ENCODE peak calls at places on chromosome 19, in eight cellular contexts. C, M, Y, H, J, R, X and B are unnamed samples.

GRCh38 chr19:48123907-48124675 is 13.5 kb upstream of the PLA2G4C start:
- DNase-seq in R (peak; percentile 66), J (peak; percentile 94), C (no peak), Y (peak; percentile 97), H (no peak), X (no peak), M (no peak), B (no peak)

GRCh38 chr19:48962029-48962848 is 2.9 kb upstream of the FTL start:
- DNase-seq in C (no peak), J (peak; percentile 72), X (no peak), R (no peak), H (no peak), M (no peak), Y (peak; percentile 47), B (peak; percentile 52)

GRCh38 chr19:19626516-19627441 is 1.2 kb downstream of the LPAR2 start:
- DNase-seq in Y (no peak), J (no peak), M (no peak), H (no peak), X (no peak), C (no peak), R (no peak), B (no peak)

GRCh38 chr19:35757231-35757748 is 461 bp upstream of the HSPB6 start:
- DNase-seq in H (peak; percentile 98), M (peak; percentile 60), C (peak; percentile 63), R (peak; percentile 76), X (peak; percentile 97), Y (peak; percentile 88), J (peak; percentile 72), B (peak; percentile 91)

GRCh38 chr19:3084943-3085342 is 9.2 kb upstream of the GNA11 start:
- DNase-seq in C (no peak), X (no peak), R (no peak), J (no peak), Y (no peak), H (no peak), M (no peak), B (no peak)

GRCh38 chr19:57583521-57584416 is at the start of gene ZIK1:
- DNase-seq in M (peak; percentile 97), J (peak; percentile 54), Y (peak; percentile 95), R (peak; percentile 63), C (peak; percentile 85), X (peak; percentile 94), H (peak; percentile 88), B (peak; percentile 93)

GRCh38 chr19:29666634-29667389 is 1.6 kb downstream of the PLEKHF1 start:
- DNase-seq in Y (peak; percentile 69), M (no peak), H (peak; percentile 82), X (peak; percentile 78), C (no peak), J (peak; percentile 49), R (no peak), B (peak; percentile 41)

GRCh38 chr19:53388904-53389303 is 6.0 kb upstream of the ZNF765 start:
- DNase-seq in X (no peak), R (no peak), M (no peak), H (no peak), Y (no peak), C (no peak), J (no peak), B (no peak)

GRCh38 chr19:31073485-31074221 is 275.6 kb downstream of the TSHZ3 start:
- DNase-seq in C (no peak), H (no peak), Y (no peak), M (no peak), R (no peak), X (no peak), J (no peak), B (no peak)

GRCh38 chr19:15452111-15453047 is 2.6 kb upstream of the WIZ start:
- DNase-seq in X (peak; percentile 90), M (peak; percentile 40), Y (peak; percentile 84), J (peak; percentile 21), R (peak; percentile 27), H (peak; percentile 94), C (no peak), B (peak; percentile 97)